ENCODE peak calls at places on chromosomes 7 and 10, in eight cellular contexts. P, A, Y, Z, U, N, K and Q are unnamed samples.

GRCh38 chr7:159098795-159099194 is 45.9 kb downstream of the VIPR2 start:
- DNase-seq in U (no peak), A (no peak), K (no peak), P (no peak), Z (no peak), N (no peak), Y (no peak), Q (peak; percentile 8)

GRCh38 chr10:114485695-114486400 is 81.5 kb upstream of the AFAP1L2 start:
- DNase-seq in P (no peak), Y (no peak), Z (no peak), N (no peak), A (no peak), K (no peak), U (no peak), Q (no peak)

GRCh38 chr10:127990846-127991542 is 84.1 kb downstream of the PTPRE start:
- DNase-seq in N (peak; percentile 26), A (peak; percentile 72), P (peak; percentile 91), U (peak; percentile 64), Z (no peak), K (peak; percentile 95), Y (no peak), Q (no peak)

GRCh38 chr10:80466724-80467326 is 12.7 kb downstream of the TSPAN14 start:
- DNase-seq in A (no peak), U (no peak), Y (no peak), P (no peak), Z (no peak), N (no peak), K (no peak), Q (no peak)

GRCh38 chr10:35340975-35341374 is 4.7 kb downstream of the CCNY start:
- DNase-seq in N (peak; percentile 37), Z (peak; percentile 70), Y (no peak), A (no peak), P (peak; percentile 33), U (no peak), K (no peak), Q (no peak)

GRCh38 chr7:48188776-48189520 is 17.7 kb downstream of the ABCA13 start:
- DNase-seq in K (no peak), N (no peak), P (no peak), A (no peak), U (no peak), Z (peak; percentile 18), Y (no peak), Q (no peak)

GRCh38 chr7:131071786-131072504 is 255.7 kb upstream of the MKLN1 start:
- DNase-seq in U (no peak), P (peak; percentile 70), K (peak; percentile 96), N (peak; percentile 71), Y (peak; percentile 21), Z (peak; percentile 62), A (no peak), Q (no peak)

GRCh38 chr7:42180806-42181205 is 56.2 kb downstream of the GLI3 start:
- DNase-seq in A (no peak), P (no peak), Y (no peak), Z (peak; percentile 10), N (no peak), U (no peak), K (no peak), Q (no peak)